ENCODE peak calls at places on chromosomes 11 and 22, in six cellular contexts. R is IMR-90, K is mesendoderm, B is mesenchymal stem cell, Q is H1, Y is trophoblast cell. A is an unnamed sample. For H3K36me3, the result is how much of the 10 kb centered on the place peaks cover.

GRCh38 chr22:32752326-32752725 is 49.2 kb upstream of the TIMP3 start:
- DNase-seq in R (peak), K (no peak), B (no peak), Q (no peak), Y (no peak), A (no peak)

GRCh38 chr11:88338223-88338661 is 706 bp upstream of the CTSC start:
- DNase-seq in R (peak), K (peak), B (peak), Q (no peak), Y (peak), A (no peak)

GRCh38 chr11:67463680-67464410 is 5.2 kb downstream of the TMEM134 start:
- DNase-seq in R (no peak), K (no peak), B (peak), Q (no peak), Y (peak), A (no peak)

GRCh38 chr11:107042748-107043147 is 24.5 kb upstream of the GUCY1A2 start:
- DNase-seq in R (no peak), K (no peak), B (peak), Q (no peak), Y (no peak), A (no peak)

GRCh38 chr11:117792992-117793391 is 4.0 kb downstream of the DSCAML1 start:
- DNase-seq in R (no peak), K (no peak), B (no peak), Q (no peak), Y (no peak), A (no peak)

GRCh38 chr11:2779981-2780849 is 80.4 kb upstream of the KCNQ1OT1 start:
- DNase-seq in R (no peak), K (no peak), B (no peak), Q (no peak), Y (no peak), A (no peak)

GRCh38 chr22:17980013-17980510 is 44.3 kb downstream of the MICAL3 start:
- DNase-seq in R (no peak), K (no peak), B (no peak), Q (no peak), Y (no peak), A (no peak)

GRCh38 chr22:39800790-39801540 is 92.6 kb downstream of the ENTHD1 start:
- DNase-seq in R (no peak), K (peak), B (no peak), Q (no peak), Y (no peak), A (no peak)

GRCh38 chr11:35618497-35619029 is 303 bp downstream of the FJX1 start:
- DNase-seq in R (peak), K (no peak), B (peak), Q (no peak), Y (peak), A (peak)

GRCh38 chr11:116527180-116527991 is 245.4 kb downstream of the BUD13 start:
- DNase-seq in R (no peak), K (no peak), B (no peak), Q (no peak), Y (no peak), A (no peak)

GRCh38 chr11:76661835-76662434 is 8.6 kb downstream of the LRRC32 start:
- DNase-seq in R (no peak), K (no peak), B (no peak), Q (no peak), Y (peak), A (no peak)

GRCh38 chr11:27861706-27862430 is 161.6 kb upstream of the BDNF start:
- DNase-seq in R (peak), K (no peak), B (peak), Q (no peak), Y (peak), A (no peak)

GRCh38 chr11:38297670-38298069 is 1699.6 kb upstream of the RAG2 start:
- DNase-seq in R (no peak), K (peak), B (no peak), Q (no peak), Y (no peak), A (no peak)

GRCh38 chr11:22792497-22792896 is 37.1 kb downstream of the SVIP start:
- DNase-seq in R (peak), K (peak), B (peak), Q (no peak), Y (no peak), A (no peak)

GRCh38 chr11:97786961-97787360 is 1233.8 kb upstream of the CNTN5 start:
- DNase-seq in R (no peak), K (no peak), B (no peak), Q (no peak), Y (no peak), A (no peak)

GRCh38 chr11:5383576-5383975 is at the start of gene OR51M1:
- DNase-seq in R (no peak), K (peak), B (no peak), Q (no peak), Y (no peak), A (no peak)

GRCh38 chr11:6319001-6319878 is 1.1 kb downstream of the CAVIN3 start:
- DNase-seq in R (peak), K (peak), B (no peak), Q (no peak), Y (peak), A (no peak)

GRCh38 chr22:30783021-30783420 is 88.3 kb downstream of the OSBP2 start:
- DNase-seq in R (no peak), K (no peak), B (no peak), Q (no peak), Y (peak), A (no peak)

GRCh38 chr11:108115495-108116140 is 5.7 kb upstream of the ACAT1 start:
- DNase-seq in R (peak), K (peak), B (peak), Q (no peak), Y (no peak), A (peak)

GRCh38 chr11:86990520-86990919 is 35.3 kb upstream of the FZD4 start:
- DNase-seq in R (peak), K (peak), B (peak), Q (peak), Y (peak), A (peak)

GRCh38 chr11:35511666-35512065 is 13.8 kb downstream of the PAMR1 start:
- DNase-seq in R (peak), K (peak), B (peak), Q (no peak), Y (no peak), A (no peak)

GRCh38 chr11:58741127-58741526 is 9.4 kb upstream of the GLYAT start:
- DNase-seq in R (no peak), K (no peak), B (no peak), Q (no peak), Y (no peak), A (no peak)

GRCh38 chr11:69641681-69642548 is 959 bp downstream of the CCND1 start:
- DNase-seq in R (no peak), K (no peak), B (no peak), Q (no peak), Y (no peak), A (no peak)

GRCh38 chr11:3080104-3080503 is 22.9 kb upstream of the CARS1 start:
- DNase-seq in R (peak), K (no peak), B (no peak), Q (no peak), Y (peak), A (no peak)

DNA sequence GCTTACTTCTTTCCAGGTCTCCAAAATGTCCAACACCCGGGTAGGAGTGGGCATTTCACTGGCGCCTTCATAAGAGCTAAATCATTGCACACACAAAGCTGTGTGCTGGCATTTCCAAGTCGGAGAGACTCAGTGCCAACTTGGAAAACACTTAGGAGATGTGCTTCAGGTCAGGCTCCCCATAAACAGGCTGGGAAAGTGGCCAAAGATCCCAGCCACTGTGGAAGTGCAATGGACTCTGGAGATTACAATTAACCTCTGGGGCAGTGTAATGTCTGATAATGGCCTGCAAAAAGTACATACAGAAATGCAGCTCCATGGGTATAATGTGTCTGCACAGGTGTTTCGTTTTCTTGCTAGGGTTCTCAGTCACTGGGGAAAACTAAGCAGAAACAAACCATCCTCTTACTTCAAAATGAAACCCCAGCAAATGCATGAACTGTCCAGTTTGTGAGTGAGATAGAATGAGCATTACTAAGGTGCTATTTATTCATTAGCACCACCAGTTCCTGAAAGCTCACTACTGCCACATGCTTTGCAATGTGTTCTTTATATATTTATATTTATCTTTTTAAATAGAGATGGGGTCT is 79.0 kb downstream of the ABTB2 start:
- DNase-seq in R (no peak), K (no peak), B (no peak), Q (no peak), Y (no peak), A (no peak)
- H3K4me2 ChIP-seq in R (no peak), K (no peak), B (no peak), Q (no peak), Y (no peak), A (no peak)

GRCh38 chr11:72012897-72013721 is 14.4 kb downstream of the IL18BP start:
- DNase-seq in R (peak), K (peak), B (no peak), Q (no peak), Y (peak), A (no peak)
- H3K36me3 ChIP-seq in R (half or more), K (under half), B (half or more), Q (half or more), Y (half or more), A (half or more)

DNA sequence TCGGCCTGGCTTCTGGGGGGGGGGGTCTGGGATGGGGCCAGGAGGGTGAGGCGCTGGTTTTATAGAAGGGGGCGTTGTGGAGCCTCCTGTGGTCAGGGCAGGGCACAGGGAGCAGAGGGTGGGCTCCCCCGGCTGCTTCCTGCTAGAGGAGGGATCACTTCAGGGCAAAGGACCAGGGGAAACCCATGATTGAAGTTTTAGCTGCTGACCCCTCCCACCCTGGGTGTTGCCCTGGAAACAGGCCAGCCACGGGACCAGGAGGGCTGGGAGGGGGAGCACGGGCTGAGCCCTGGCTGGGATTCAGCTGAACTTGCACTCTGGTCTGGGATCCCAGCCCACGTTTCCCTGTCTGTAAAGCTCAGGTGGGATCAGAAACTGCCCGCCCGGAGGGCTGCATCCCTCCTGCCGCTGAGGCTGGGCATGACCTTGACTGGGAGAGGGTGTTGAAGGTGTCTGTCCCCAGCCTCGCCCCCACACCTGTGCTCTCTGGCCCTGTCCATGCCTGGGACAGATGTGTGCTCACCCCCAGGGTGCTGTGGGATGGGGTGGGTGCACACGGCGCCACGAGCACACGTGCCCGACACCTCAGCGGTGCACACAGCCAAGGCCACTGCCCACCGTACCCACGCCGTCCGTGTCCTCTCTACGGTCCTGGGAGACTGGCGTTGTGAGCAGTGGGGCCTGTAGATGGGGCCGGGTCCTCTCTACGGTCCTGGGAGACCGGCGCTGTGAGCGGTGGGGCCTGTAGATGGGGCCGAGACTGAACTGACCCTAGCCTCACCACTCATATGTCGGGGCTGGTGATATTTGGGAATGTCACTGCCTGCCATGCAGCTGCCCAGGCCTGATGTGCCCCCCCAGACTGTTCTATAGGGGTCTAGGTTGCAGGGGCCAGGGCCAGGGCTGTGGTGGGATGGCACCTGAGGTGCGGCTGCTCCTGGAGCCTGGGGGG is 2.3 kb downstream of the TSPAN4 start:
- DNase-seq in R (peak), K (peak), B (peak), Q (peak), Y (peak), A (no peak)
- H3K18ac ChIP-seq in R (peak), K (peak), B (peak), Q (peak), Y (peak), A (peak)

GRCh38 chr11:110491577-110492352 is 62.0 kb downstream of the FDX1 start:
- DNase-seq in R (no peak), K (peak), B (no peak), Q (peak), Y (peak), A (no peak)

GRCh38 chr11:110501428-110501827 is 71.7 kb downstream of the FDX1 start:
- DNase-seq in R (no peak), K (no peak), B (no peak), Q (no peak), Y (no peak), A (no peak)

DNA sequence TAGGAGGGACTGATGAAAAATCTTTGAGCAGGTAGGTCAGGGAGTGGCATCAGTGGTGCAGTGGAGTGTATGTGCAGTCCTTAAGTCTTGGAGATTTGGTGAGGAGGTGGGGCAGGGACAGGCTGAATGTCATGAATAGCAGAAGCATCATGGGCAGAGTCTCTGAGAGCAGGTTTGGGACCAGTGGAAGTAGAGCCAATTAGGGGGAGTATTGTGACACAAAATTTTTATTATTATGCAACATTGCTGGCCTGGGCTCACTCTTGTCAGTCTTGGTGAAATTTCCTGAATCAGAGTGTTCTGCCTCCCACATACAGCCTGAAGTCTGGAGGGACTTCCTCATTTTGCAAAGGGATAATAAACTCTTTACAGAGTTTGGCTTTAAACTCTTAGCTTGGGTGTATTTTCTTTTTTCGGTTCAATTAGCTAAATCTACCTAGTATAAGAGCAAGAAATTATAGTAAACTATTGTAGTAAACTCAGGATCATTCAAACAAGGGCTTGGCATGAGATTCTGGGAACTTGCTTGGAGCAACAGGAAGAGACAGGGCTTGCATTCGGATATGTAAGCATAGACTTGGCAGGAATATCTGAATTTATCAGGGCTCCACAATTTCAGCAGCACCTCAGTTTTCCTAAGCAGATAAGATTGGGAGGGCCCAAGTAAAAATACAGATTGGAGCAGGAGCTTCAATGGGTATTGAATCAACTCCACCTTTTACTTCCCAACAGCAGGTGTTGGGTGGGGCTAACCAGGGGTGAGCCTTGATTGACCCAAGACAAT is 67.6 kb downstream of the FDX1 start:
- DNase-seq in R (no peak), K (no peak), B (no peak), Q (no peak), Y (peak), A (no peak)
- H3K4me2 ChIP-seq in R (no peak), K (no peak), B (no peak), Q (no peak), Y (no peak), A (no peak)

GRCh38 chr22:46584081-46584903 is 35.9 kb upstream of the GRAMD4 start:
- DNase-seq in R (peak), K (peak), B (peak), Q (no peak), Y (no peak), A (no peak)

GRCh38 chr22:46583571-46583970 is 36.6 kb upstream of the GRAMD4 start:
- DNase-seq in R (no peak), K (no peak), B (no peak), Q (no peak), Y (no peak), A (no peak)

GRCh38 chr22:46581580-46582244 is 38.5 kb upstream of the GRAMD4 start:
- DNase-seq in R (no peak), K (no peak), B (no peak), Q (no peak), Y (no peak), A (no peak)

GRCh38 chr22:46580940-46581579 is 39.1 kb upstream of the GRAMD4 start:
- DNase-seq in R (no peak), K (no peak), B (no peak), Q (no peak), Y (no peak), A (no peak)

GRCh38 chr22:46582281-46582811 is 37.8 kb upstream of the GRAMD4 start:
- DNase-seq in R (no peak), K (no peak), B (no peak), Q (no peak), Y (no peak), A (no peak)
- H3K36me3 ChIP-seq in R (under half), K (under half), B (under half), Q (under half), Y (under half), A (under half)

A was measured in neuronal stem cell.